ENCODE peak calls at places on chromosomes 3 and 15, in six cellular contexts. S is body of pancreas, M is psoas muscle, L is thoracic aorta, E is H1, P is stomach. G is an unnamed sample. For H3K9me3 and H3K36me3, the result is how much of the 10 kb centered on the place peaks cover.

GRCh38 chr15:83112233-83112958 is 5.0 kb downstream of the TM6SF1 start:
- DNase-seq in L (no peak), P (no peak), M (no peak), S (no peak), E (no peak), G (no peak)

GRCh38 chr15:66387176-66388056 is 704 bp downstream of the MAP2K1 start:
- DNase-seq in E (no peak), P (peak), M (peak), L (peak), S (peak), G (peak)

GRCh38 chr3:25476639-25477038 is 48.6 kb downstream of the RARB start:
- DNase-seq in L (no peak), S (no peak), M (no peak), P (no peak), E (no peak), G (no peak)

GRCh38 chr3:71589132-71589531 is 5.6 kb upstream of the FOXP1 start:
- DNase-seq in P (no peak), L (no peak), S (no peak), E (no peak), M (no peak), G (no peak)

GRCh38 chr3:141656771-141657170 is 81.3 kb upstream of the RNF7 start:
- DNase-seq in L (no peak), P (no peak), S (no peak), M (no peak), E (no peak), G (no peak)

GRCh38 chr3:186361246-186361611 is 805 bp downstream of the DGKG start:
- DNase-seq in M (no peak), P (no peak), E (no peak), L (no peak), S (no peak), G (no peak)

GRCh38 chr3:28972921-28973320 is 307.9 kb upstream of the RBMS3 start:
- DNase-seq in E (no peak), M (no peak), S (no peak), P (no peak), L (no peak), G (no peak)

GRCh38 chr3:134445631-134446030 is 40.2 kb downstream of the ANAPC13 start:
- DNase-seq in P (no peak), E (no peak), S (peak), M (no peak), L (no peak), G (no peak)

GRCh38 chr3:126216416-126216815 is 36.0 kb upstream of the ALDH1L1 start:
- DNase-seq in P (no peak), E (no peak), S (no peak), M (no peak), L (no peak), G (no peak)

GRCh38 chr15:43441316-43441715 is 51.6 kb downstream of the TP53BP1 start:
- DNase-seq in S (no peak), M (no peak), E (no peak), P (no peak), L (no peak), G (no peak)

GRCh38 chr3:65402597-65402996 is 636.1 kb downstream of the MAGI1 start:
- DNase-seq in M (peak), S (peak), L (peak), E (no peak), P (no peak), G (no peak)

GRCh38 chr15:62797171-62797570 is 245.4 kb upstream of the TPM1 start:
- DNase-seq in M (no peak), S (no peak), P (no peak), E (no peak), L (no peak), G (no peak)

GRCh38 chr15:62795171-62795570 is 247.4 kb upstream of the TPM1 start:
- DNase-seq in M (no peak), L (no peak), P (no peak), S (no peak), E (no peak), G (no peak)

GRCh38 chr15:62792960-62793758 is 249.4 kb upstream of the TPM1 start:
- DNase-seq in E (no peak), M (no peak), L (no peak), S (no peak), P (no peak), G (no peak)

GRCh38 chr15:62796296-62796695 is 246.3 kb upstream of the TPM1 start:
- DNase-seq in E (no peak), S (no peak), L (no peak), M (no peak), P (no peak), G (no peak)

GRCh38 chr15:62795700-62796099 is 246.8 kb upstream of the TPM1 start:
- DNase-seq in M (no peak), E (no peak), P (no peak), S (no peak), L (no peak), G (no peak)
- TF ChIP-seq CTCF in M (no peak), E (no peak), P (no peak), S (no peak), L (no peak), G (no peak)

DNA sequence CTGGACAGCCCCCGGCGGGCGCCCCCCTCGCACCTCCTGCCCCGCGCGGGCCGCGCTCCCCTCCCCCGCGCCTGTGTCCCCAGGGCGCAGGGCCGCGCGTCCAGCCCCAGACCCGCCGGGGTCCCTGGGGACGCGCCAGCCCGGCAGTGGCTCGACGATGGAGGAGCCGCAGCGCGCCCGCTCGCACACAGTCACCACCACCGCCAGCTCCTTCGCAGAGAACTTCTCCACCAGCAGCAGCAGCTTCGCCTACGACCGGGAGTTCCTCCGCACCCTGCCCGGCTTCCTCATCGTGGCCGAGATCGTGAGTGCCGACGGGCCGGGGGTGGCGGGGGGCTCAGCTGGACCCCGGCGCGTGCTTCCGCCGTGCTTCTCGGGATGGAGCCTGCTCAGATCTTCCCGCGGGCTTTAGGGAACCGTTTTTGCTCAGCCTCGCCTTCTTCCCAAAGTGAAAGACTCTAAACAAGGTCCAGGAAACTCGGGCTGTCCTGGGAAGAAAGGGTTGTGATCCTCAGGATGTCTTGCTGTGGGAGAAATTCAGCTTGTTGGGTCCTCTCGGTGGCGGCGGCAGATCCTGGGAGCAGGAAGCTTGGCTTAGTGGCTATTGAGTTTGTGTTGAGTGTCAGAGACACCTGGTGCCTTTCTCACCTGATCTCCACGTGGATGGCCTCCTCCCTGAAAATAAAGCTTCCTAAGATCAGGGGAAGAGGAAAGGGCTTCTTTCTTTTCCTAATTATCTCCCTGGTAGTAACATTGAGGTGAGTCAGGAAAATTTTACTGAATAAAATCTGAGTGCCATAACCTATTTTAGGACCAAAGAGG is 547 bp downstream of the CMTM8 start:
- DNase-seq in M (peak), E (no peak), S (peak), P (peak), L (no peak), G (peak)
- H3K9me3 ChIP-seq in M (under half), E (under half), S (under half), P (under half), L (under half), G (under half)

GRCh38 chr15:74568594-74568993 is 27.6 kb downstream of the ARID3B start:
- DNase-seq in P (no peak), S (no peak), L (no peak), M (no peak), E (no peak), G (no peak)
- H3K36me3 ChIP-seq in P (under half), S (under half), L (under half), M (under half), E (under half), G (under half)

GRCh38 chr3:94285874-94286273 is 223.0 kb downstream of the NSUN3 start:
- DNase-seq in L (no peak), P (no peak), M (no peak), E (no peak), S (no peak), G (no peak)
- TF ChIP-seq CTCF in L (no peak), P (no peak), M (no peak), E (no peak), S (no peak), G (no peak)

DNA sequence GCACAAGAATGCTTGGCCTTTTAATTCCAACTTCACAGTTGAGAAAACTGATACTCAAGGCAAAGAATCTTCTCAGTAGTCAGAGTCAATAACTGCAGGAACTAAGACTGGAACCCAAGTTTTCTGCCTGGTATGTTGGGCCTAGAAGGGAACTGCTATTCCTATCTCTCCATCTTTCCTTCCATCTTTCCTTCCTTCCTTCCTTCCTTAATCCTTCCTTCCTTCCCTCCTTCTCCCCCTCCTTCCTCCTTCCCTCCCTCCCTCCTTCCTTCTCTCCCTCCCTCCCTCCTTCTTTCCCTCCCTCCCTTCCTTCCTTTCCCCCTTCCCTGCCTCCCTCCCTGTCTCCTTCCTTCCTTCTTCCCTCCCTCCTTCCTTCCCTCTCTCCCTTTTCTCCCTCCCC is 131.2 kb downstream of the RORA start:
- DNase-seq in E (no peak), S (no peak), M (no peak), L (no peak), P (no peak), G (no peak)
- H3K9me3 ChIP-seq in E (under half), S (under half), M (under half), L (under half), P (under half), G (under half)

G was measured in BE2C.